ENCODE peak calls at places on chromosomes 5 and 9, in five cellular contexts. F is IMR-90, L is neuronal stem cell, G is H9, X is mesenchymal stem cell. H is an unnamed sample.

GRCh38 chr9:16625831-16626230 is 244.6 kb downstream of the BNC2 start:
- DNase-seq in F (peak; percentile 67), X (peak; percentile 58), G (no peak), L (no peak), H (peak; percentile 69)

GRCh38 chr5:74251106-74252032 is 389.2 kb downstream of the ENC1 start:
- DNase-seq in F (peak; percentile 96), L (no peak), X (peak; percentile 96), G (no peak), H (peak; percentile 88)

GRCh38 chr5:123665822-123666371 is 153.9 kb downstream of the CSNK1G3 start:
- DNase-seq in L (no peak), F (no peak), X (no peak), G (no peak), H (peak; percentile 6)

GRCh38 chr9:126144617-126145456 is 181.8 kb upstream of the MVB12B start:
- DNase-seq in G (peak; percentile 14), X (no peak), F (no peak), L (no peak), H (no peak)

GRCh38 chr5:170554566-170555267 is 50.9 kb downstream of the KCNIP1 start:
- DNase-seq in X (peak; percentile 84), L (no peak), G (peak; percentile 18), F (peak; percentile 72), H (peak; percentile 10)

GRCh38 chr5:126969548-126969947 is 60.8 kb downstream of the MARCHF3 start:
- DNase-seq in X (no peak), F (no peak), G (no peak), L (no peak), H (no peak)

GRCh38 chr5:78008356-78008967 is 232.3 kb upstream of the TBCA start:
- DNase-seq in L (no peak), G (no peak), F (peak; percentile 58), X (peak; percentile 60), H (peak; percentile 62)

GRCh38 chr5:64518784-64519183 is 13.0 kb downstream of the RGS7BP start:
- DNase-seq in G (no peak), X (no peak), L (no peak), F (no peak), H (no peak)

GRCh38 chr9:71822935-71823334 is 54.6 kb upstream of the CEMIP2 start:
- DNase-seq in G (no peak), X (no peak), F (no peak), L (no peak), H (no peak)

GRCh38 chr9:129312731-129313130 is 134.7 kb upstream of the IER5L start:
- DNase-seq in X (no peak), G (no peak), L (no peak), F (no peak), H (no peak)

GRCh38 chr5:1726469-1726865 is 73.2 kb downstream of the MRPL36 start:
- DNase-seq in X (no peak), G (peak; percentile 16), F (no peak), L (no peak), H (no peak)

GRCh38 chr5:132495063-132495671 is 4.6 kb upstream of the IRF1 start:
- DNase-seq in F (no peak), X (no peak), G (peak; percentile 18), L (no peak), H (no peak)

GRCh38 chr9:127418037-127418471 is 6.1 kb upstream of the ZNF79 start:
- DNase-seq in F (no peak), X (no peak), L (no peak), G (peak; percentile 89), H (peak; percentile 88)

GRCh38 chr9:73357607-73358006 is 205.9 kb downstream of the ANXA1 start:
- DNase-seq in F (no peak), X (no peak), G (no peak), L (no peak), H (no peak)

GRCh38 chr9:16768816-16769215 is 101.7 kb downstream of the BNC2 start:
- DNase-seq in G (peak; percentile 44), X (no peak), L (no peak), F (no peak), H (peak; percentile 19)

GRCh38 chr9:4382722-4383317 is 83.0 kb upstream of the GLIS3 start:
- DNase-seq in L (peak; percentile 24), G (no peak), X (peak; percentile 40), F (peak; percentile 23), H (peak; percentile 51)

GRCh38 chr5:59180515-59180914 is 597.6 kb downstream of the RAB3C start:
- DNase-seq in F (no peak), L (no peak), X (no peak), G (no peak), H (no peak)

GRCh38 chr5:98296426-98296825 is 477.0 kb upstream of the RGMB start:
- DNase-seq in L (no peak), F (peak; percentile 79), G (no peak), X (peak; percentile 64), H (peak; percentile 18)

GRCh38 chr5:174723979-174724483 is 351 bp upstream of the MSX2 start:
- DNase-seq in X (peak; percentile 42), G (peak; percentile 42), F (no peak), L (no peak), H (peak; percentile 70)

GRCh38 chr5:90680831-90681420 is 122.3 kb downstream of the ADGRV1 start:
- DNase-seq in G (no peak), X (no peak), L (no peak), F (no peak), H (no peak)

GRCh38 chr9:34123682-34124081 is 2.8 kb downstream of the DCAF12 start:
- DNase-seq in F (no peak), L (no peak), X (peak; percentile 16), G (no peak), H (no peak)

GRCh38 chr9:107586493-107586892 is 96.9 kb upstream of the KLF4 start:
- DNase-seq in G (no peak), L (no peak), X (no peak), F (no peak), H (no peak)

DNA sequence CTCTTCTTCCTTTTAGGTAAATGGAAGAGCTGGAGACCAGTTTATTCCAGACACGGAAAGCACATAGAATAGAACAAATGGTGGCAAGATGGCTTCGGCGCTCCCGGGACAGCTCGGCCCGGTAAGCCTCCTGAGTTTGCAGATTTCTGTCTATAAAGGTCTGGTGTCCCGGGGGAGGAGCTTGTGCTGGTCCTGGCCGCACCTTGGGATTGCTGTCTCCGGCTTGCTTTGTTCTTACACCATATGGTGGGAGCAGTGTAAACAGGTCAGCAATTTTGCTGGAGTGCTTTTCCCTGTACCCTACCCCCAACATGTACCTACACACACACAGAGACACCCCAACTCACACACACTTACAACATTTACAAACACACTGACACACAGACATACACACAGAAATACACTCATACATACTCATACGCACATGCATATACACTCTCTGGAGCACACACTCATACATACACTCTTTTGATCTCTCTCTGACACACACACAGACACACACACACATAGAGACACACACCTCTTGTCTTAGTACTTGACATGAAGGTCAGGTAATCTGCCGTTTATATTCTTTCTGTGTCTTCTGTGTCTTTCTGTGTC is 42.0 kb downstream of the FRMPD1 start:
- DNase-seq in G (no peak), L (no peak), X (no peak), F (no peak), H (no peak)
- H3K23ac ChIP-seq in G (no peak overlapping the region), L (no peak overlapping the region), X (no peak overlapping the region), F (no peak overlapping the region), H (no peak overlapping the region)

GRCh38 chr9:113349044-113349433 is 302 bp upstream of the BSPRY start:
- DNase-seq in L (no peak), G (no peak), F (no peak), X (no peak), H (no peak)
- H3K23ac ChIP-seq in L (no peak overlapping the region), G (no peak overlapping the region), F (peak overlapping the region; percentile 31), X (no peak overlapping the region), H (no peak overlapping the region)

GRCh38 chr9:100690438-100690837 is 112.6 kb downstream of the CAVIN4 start:
- DNase-seq in G (no peak), F (no peak), X (no peak), L (no peak), H (no peak)
- H3K23ac ChIP-seq in G (no peak overlapping the region), F (no peak overlapping the region), X (no peak overlapping the region), L (no peak overlapping the region), H (no peak overlapping the region)

DNA sequence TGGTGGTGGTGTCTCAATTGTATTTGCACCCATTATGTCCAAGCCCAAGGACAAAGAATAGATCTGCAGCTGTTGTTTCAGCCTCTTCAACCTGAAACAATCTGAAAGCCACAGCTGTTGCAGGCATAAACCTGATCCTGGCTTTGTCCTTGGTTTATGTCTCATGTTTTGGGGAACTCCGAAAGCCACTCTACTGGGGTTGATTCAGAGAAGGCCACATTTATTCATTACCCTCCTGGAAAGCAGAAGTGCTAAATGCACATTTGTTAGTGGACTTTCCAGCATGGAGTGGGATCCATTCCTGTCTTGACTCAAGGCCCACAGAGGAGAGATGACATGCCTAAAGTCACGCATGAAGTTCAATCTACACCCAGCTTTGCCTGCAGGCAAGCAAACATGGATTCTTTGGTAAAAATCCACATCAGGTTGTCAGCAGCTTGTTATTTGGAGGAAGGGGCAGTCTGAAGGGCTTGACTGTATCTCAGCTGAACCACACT is 36.0 kb upstream of the ADAM19 start:
- DNase-seq in F (no peak), G (no peak), X (no peak), L (no peak), H (no peak)
- H3K23ac ChIP-seq in F (peak overlapping the region; percentile 32), G (no peak overlapping the region), X (no peak overlapping the region), L (no peak overlapping the region), H (no peak overlapping the region)

DNA sequence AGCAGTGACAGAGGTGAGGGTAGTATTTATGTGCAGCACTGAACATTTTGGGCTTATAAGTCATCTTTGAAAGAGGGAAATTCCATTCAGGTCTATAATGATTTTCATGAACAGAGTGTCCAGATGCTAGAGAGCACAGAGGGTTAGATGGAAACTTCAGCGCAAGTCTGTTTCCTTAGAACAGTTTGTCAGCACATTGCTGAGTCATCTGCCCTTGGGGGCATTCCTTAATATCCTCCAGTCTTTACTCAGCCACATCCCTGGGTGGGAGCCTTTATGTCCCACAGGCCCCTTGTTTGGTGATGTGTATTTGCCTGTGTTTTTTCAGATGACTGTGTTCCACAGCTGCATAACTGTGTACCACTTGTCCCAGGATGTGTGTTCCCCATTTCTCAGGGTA is 138.5 kb upstream of the S1PR3 start:
- DNase-seq in X (peak; percentile 93), L (no peak), F (peak; percentile 95), G (no peak), H (peak; percentile 87)
- H3K23ac ChIP-seq in X (no peak overlapping the region), L (no peak overlapping the region), F (no peak overlapping the region), G (no peak overlapping the region), H (no peak overlapping the region)

DNA sequence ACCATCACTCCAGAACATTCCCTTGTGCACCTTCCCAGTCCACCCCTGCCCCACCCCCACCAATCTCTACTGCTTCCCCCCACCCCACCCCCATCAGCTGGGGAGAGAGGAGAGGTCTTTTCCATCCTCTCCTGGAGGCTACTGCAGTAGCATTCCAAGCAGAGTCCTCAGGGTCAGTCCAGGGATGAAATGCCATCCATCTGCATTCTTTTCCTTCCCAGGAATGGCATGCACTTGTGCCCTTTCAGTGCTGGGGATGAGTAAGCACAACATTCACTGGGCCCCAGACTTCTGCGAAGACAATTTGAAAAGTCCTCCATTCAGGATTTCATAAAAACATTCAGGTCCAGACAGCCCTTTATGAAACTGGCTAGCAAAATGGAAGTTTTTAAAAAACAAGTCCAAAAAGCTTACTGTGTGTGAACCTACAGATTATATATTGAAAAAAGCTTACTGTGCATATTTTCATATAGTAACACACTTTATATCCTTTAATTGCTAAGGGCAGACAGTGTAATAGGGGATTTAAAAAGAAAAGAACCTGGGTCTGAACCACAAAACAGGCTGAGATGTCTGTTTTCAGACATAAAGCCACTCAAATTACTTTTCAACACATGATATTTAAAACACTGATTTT is 50.0 kb upstream of the GOLPH3 start:
- DNase-seq in F (peak; percentile 75), G (peak; percentile 68), L (no peak), X (peak; percentile 63), H (peak; percentile 97)
- H3K23ac ChIP-seq in F (peak overlapping the region; percentile 2), G (no peak overlapping the region), L (no peak overlapping the region), X (no peak overlapping the region), H (no peak overlapping the region)

H was measured in mesendoderm.